ENCODE peak calls at places on chromosomes 11 and 22, in four cellular contexts. Y is stimulated activated CD8-positive, alpha-beta memory T cell treated with anti-CD3 and anti-CD28 coated beads, Interleukin-15, amount 100 ng/mL, for 1 hour; O is head of caudate nucleus; D is stromal cell of bone marrow. S is an unnamed sample.

GRCh38 chr22:35170716-35171697 is 86.3 kb upstream of the HMGXB4 start:
- DNase-seq in Y (no peak), O (no peak), D (no peak), S (no peak)

GRCh38 chr22:29697853-29698598 is 21.8 kb upstream of the CABP7 start:
- DNase-seq in Y (no peak), O (no peak), D (no peak), S (no peak)

GRCh38 chr22:19476023-19476422 is 3.0 kb downstream of the UFD1 start:
- DNase-seq in Y (no peak), O (no peak), D (no peak), S (no peak)

GRCh38 chr11:10489444-10489785 is 34.4 kb downstream of the AMPD3 start:
- DNase-seq in Y (no peak), O (no peak), D (no peak), S (no peak)

GRCh38 chr11:13717331-13717730 is 48.9 kb downstream of the FAR1 start:
- DNase-seq in Y (no peak), O (no peak), D (peak), S (no peak)

GRCh38 chr11:126821832-126822231 is 178.7 kb downstream of the KIRREL3 start:
- DNase-seq in Y (no peak), O (no peak), D (no peak), S (no peak)

GRCh38 chr11:92227954-92228935 is 3.6 kb downstream of the FAT3 start:
- DNase-seq in Y (no peak), O (peak), D (peak), S (no peak)

GRCh38 chr11:19730373-19730772 is 17.7 kb downstream of the NAV2 start:
- DNase-seq in Y (no peak), O (peak), D (no peak), S (no peak)

GRCh38 chr11:63564785-63565350 is 1.7 kb upstream of the PLAAT2 start:
- DNase-seq in Y (no peak), O (no peak), D (no peak), S (no peak)

GRCh38 chr22:46993626-46994025 is 231.2 kb downstream of the TBC1D22A start:
- DNase-seq in Y (no peak), O (no peak), D (no peak), S (no peak)

GRCh38 chr11:64760759-64761417 is 1.1 kb upstream of the PYGM start:
- DNase-seq in Y (no peak), O (no peak), D (no peak), S (no peak)

GRCh38 chr11:45162916-45163879 is 16.8 kb downstream of the PRDM11 start:
- DNase-seq in Y (no peak), O (no peak), D (no peak), S (no peak)

GRCh38 chr11:76615950-76616349 is 54.6 kb downstream of the LRRC32 start:
- DNase-seq in Y (no peak), O (no peak), D (no peak), S (peak)

GRCh38 chr11:95245038-95245437 is 14.0 kb upstream of the SESN3 start:
- DNase-seq in Y (no peak), O (no peak), D (no peak), S (no peak)

GRCh38 chr22:23060612-23061400 is 9.5 kb upstream of the GNAZ start:
- DNase-seq in Y (no peak), O (no peak), D (no peak), S (peak)

GRCh38 chr11:64859542-64860414 is 15.3 kb upstream of the CDC42BPG start:
- DNase-seq in Y (no peak), O (no peak), D (no peak), S (peak)

GRCh38 chr11:69366591-69366990 is 72.6 kb downstream of the MYEOV start:
- DNase-seq in Y (no peak), O (no peak), D (no peak), S (no peak)

GRCh38 chr11:38014405-38014804 is 1416.4 kb upstream of the RAG2 start:
- DNase-seq in Y (no peak), O (no peak), D (peak), S (no peak)

S was measured in suprapubic skin.